ENCODE peak calls at places on chromosomes 1 and 21, in ten cellular contexts. One of them, this sample, is unnamed.
A peak's percentile ranks its signal among the peaks of the same experiment; 100 is the strongest.

GRCh38 chr1:114113801-114114750 is 39.6 kb downstream of the SYT6 start:
- DNase-seq in activated T-cell treated with anti-CD3 and anti-CD28 coated beads for 1 hour: no peak
- DNase-seq in Calu3: peak; percentile 45
- DNase-seq in MCF 10A: peak; percentile 89
- DNase-seq in brain microvascular endothelial cell: peak; percentile 73
- DNase-seq in ACHN: no peak
- DNase-seq in upper lobe of right lung: no peak
- DNase-seq in NT2/D1: no peak
- DNase-seq in H9: no peak
- DNase-seq in HL-60: peak; percentile 80
- DNase-seq in this sample: no peak

GRCh38 chr1:84344286-84344685 is 42.8 kb downstream of the SAMD13 start:
- DNase-seq in activated T-cell treated with anti-CD3 and anti-CD28 coated beads for 1 hour: no peak
- DNase-seq in Calu3: no peak
- DNase-seq in MCF 10A: no peak
- DNase-seq in brain microvascular endothelial cell: peak; percentile 76
- DNase-seq in ACHN: no peak
- DNase-seq in upper lobe of right lung: no peak
- DNase-seq in NT2/D1: no peak
- DNase-seq in H9: no peak
- DNase-seq in HL-60: peak; percentile 1
- DNase-seq in this sample: no peak

GRCh38 chr1:145695781-145696629 is 11.2 kb downstream of the PDZK1 start:
- DNase-seq in activated T-cell treated with anti-CD3 and anti-CD28 coated beads for 1 hour: no peak
- DNase-seq in Calu3: no peak
- DNase-seq in MCF 10A: no peak
- DNase-seq in brain microvascular endothelial cell: no peak
- DNase-seq in ACHN: no peak
- DNase-seq in upper lobe of right lung: no peak
- DNase-seq in NT2/D1: no peak
- DNase-seq in H9: no peak
- DNase-seq in HL-60: no peak
- DNase-seq in this sample: no peak

GRCh38 chr1:118143828-118144227 is 41.2 kb downstream of the SPAG17 start:
- DNase-seq in activated T-cell treated with anti-CD3 and anti-CD28 coated beads for 1 hour: no peak
- DNase-seq in Calu3: no peak
- DNase-seq in MCF 10A: no peak
- DNase-seq in brain microvascular endothelial cell: no peak
- DNase-seq in ACHN: no peak
- DNase-seq in upper lobe of right lung: no peak
- DNase-seq in NT2/D1: no peak
- DNase-seq in H9: no peak
- DNase-seq in HL-60: no peak
- DNase-seq in this sample: no peak

GRCh38 chr1:154557939-154558609 is 388 bp downstream of the UBE2Q1 start:
- DNase-seq in activated T-cell treated with anti-CD3 and anti-CD28 coated beads for 1 hour: peak; percentile 24
- DNase-seq in Calu3: peak; percentile 37
- DNase-seq in MCF 10A: no peak
- DNase-seq in brain microvascular endothelial cell: no peak
- DNase-seq in ACHN: peak; percentile 39
- DNase-seq in upper lobe of right lung: peak; percentile 85
- DNase-seq in NT2/D1: no peak
- DNase-seq in H9: no peak
- DNase-seq in HL-60: peak; percentile 67
- DNase-seq in this sample: peak; percentile 38

GRCh38 chr1:30417701-30418425 is 305.5 kb downstream of the MATN1 start:
- DNase-seq in activated T-cell treated with anti-CD3 and anti-CD28 coated beads for 1 hour: no peak
- DNase-seq in Calu3: no peak
- DNase-seq in MCF 10A: no peak
- DNase-seq in brain microvascular endothelial cell: no peak
- DNase-seq in ACHN: no peak
- DNase-seq in upper lobe of right lung: peak; percentile 46
- DNase-seq in NT2/D1: no peak
- DNase-seq in H9: peak; percentile 21
- DNase-seq in HL-60: no peak
- DNase-seq in this sample: no peak

GRCh38 chr1:66296370-66296769 is 237.6 kb upstream of the SGIP1 start:
- DNase-seq in activated T-cell treated with anti-CD3 and anti-CD28 coated beads for 1 hour: no peak
- DNase-seq in Calu3: no peak
- DNase-seq in MCF 10A: no peak
- DNase-seq in brain microvascular endothelial cell: no peak
- DNase-seq in ACHN: no peak
- DNase-seq in upper lobe of right lung: no peak
- DNase-seq in NT2/D1: no peak
- DNase-seq in H9: no peak
- DNase-seq in HL-60: peak; percentile 11
- DNase-seq in this sample: no peak

GRCh38 chr21:46190491-46191131 is 6.4 kb upstream of the SPATC1L start:
- DNase-seq in activated T-cell treated with anti-CD3 and anti-CD28 coated beads for 1 hour: no peak
- DNase-seq in Calu3: no peak
- DNase-seq in MCF 10A: no peak
- DNase-seq in brain microvascular endothelial cell: no peak
- DNase-seq in ACHN: no peak
- DNase-seq in upper lobe of right lung: peak; percentile 52
- DNase-seq in NT2/D1: no peak
- DNase-seq in H9: peak; percentile 24
- DNase-seq in HL-60: no peak
- DNase-seq in this sample: no peak

GRCh38 chr1:236877661-236878060 is 82.6 kb downstream of the MTR start:
- DNase-seq in activated T-cell treated with anti-CD3 and anti-CD28 coated beads for 1 hour: no peak
- DNase-seq in Calu3: no peak
- DNase-seq in MCF 10A: no peak
- DNase-seq in brain microvascular endothelial cell: no peak
- DNase-seq in ACHN: no peak
- DNase-seq in upper lobe of right lung: no peak
- DNase-seq in NT2/D1: no peak
- DNase-seq in H9: no peak
- DNase-seq in HL-60: no peak
- DNase-seq in this sample: no peak